ENCODE peak calls at places on chromosomes 1 and 21, in six cellular contexts. K is hepatocyte, D is PC-3, G is GM23248, Q is PC-9, I is MM.1S. H is an unnamed sample.

GRCh38 chr21:29217818-29218252 is 80.9 kb upstream of the BACH1 start:
- DNase-seq in D (peak), G (peak), Q (no peak), K (peak), I (no peak), H (peak)

GRCh38 chr1:151399890-151400235 is 490 bp downstream of the PSMB4 start:
- DNase-seq in I (peak), K (peak), Q (peak), G (peak), D (no peak), H (no peak)

GRCh38 chr1:28535180-28535579 is 17.7 kb upstream of the TRNAU1AP start:
- DNase-seq in G (no peak), Q (no peak), D (no peak), I (no peak), K (no peak), H (no peak)

GRCh38 chr1:53293123-53293522 is 34.7 kb downstream of the LRP8 start:
- DNase-seq in K (no peak), D (peak), I (no peak), G (peak), Q (no peak), H (no peak)

GRCh38 chr1:72530646-72531045 is 248.3 kb upstream of the NEGR1 start:
- DNase-seq in I (no peak), K (no peak), D (peak), Q (no peak), G (peak), H (no peak)

GRCh38 chr1:226738421-226738994 is 574 bp downstream of the ITPKB start:
- DNase-seq in I (peak), G (peak), Q (peak), D (peak), K (peak), H (no peak)

GRCh38 chr1:3068400-3069361 is at the start of gene PRDM16:
- DNase-seq in G (peak), Q (no peak), K (peak), I (no peak), D (peak), H (no peak)

GRCh38 chr1:30680429-30680828 is 43.0 kb downstream of the MATN1 start:
- DNase-seq in Q (no peak), K (no peak), D (no peak), I (no peak), G (no peak), H (no peak)

GRCh38 chr1:153841463-153841994 is 66.3 kb downstream of the SLC27A3 start:
- DNase-seq in I (no peak), K (no peak), G (peak), D (no peak), Q (no peak), H (no peak)

GRCh38 chr1:181112071-181112929 is 23.8 kb downstream of the IER5 start:
- DNase-seq in K (peak), Q (peak), I (no peak), G (peak), D (peak), H (no peak)

GRCh38 chr21:44982558-44983244 is 42.9 kb downstream of the SLX9 start:
- DNase-seq in Q (no peak), G (no peak), D (peak), K (peak), I (no peak), H (no peak)

GRCh38 chr1:179876289-179876715 is 1.3 kb downstream of the TOR1AIP2 start:
- DNase-seq in D (peak), I (no peak), G (peak), Q (peak), K (peak), H (no peak)

GRCh38 chr1:30988045-30988444 is 77.5 kb downstream of the PUM1 start:
- DNase-seq in Q (no peak), G (peak), D (no peak), I (no peak), K (no peak), H (no peak)

GRCh38 chr1:153728305-153729066 is 636 bp downstream of the INTS3 start:
- DNase-seq in I (no peak), K (peak), G (peak), D (peak), Q (peak), H (no peak)

GRCh38 chr1:63797056-63797726 is 23.4 kb downstream of the ROR1 start:
- DNase-seq in D (peak), Q (no peak), G (peak), K (no peak), I (no peak), H (no peak)
- H3K27ac ChIP-seq in D (no peak), Q (no peak), G (peak), K (no peak), I (no peak), H (no peak)

DNA sequence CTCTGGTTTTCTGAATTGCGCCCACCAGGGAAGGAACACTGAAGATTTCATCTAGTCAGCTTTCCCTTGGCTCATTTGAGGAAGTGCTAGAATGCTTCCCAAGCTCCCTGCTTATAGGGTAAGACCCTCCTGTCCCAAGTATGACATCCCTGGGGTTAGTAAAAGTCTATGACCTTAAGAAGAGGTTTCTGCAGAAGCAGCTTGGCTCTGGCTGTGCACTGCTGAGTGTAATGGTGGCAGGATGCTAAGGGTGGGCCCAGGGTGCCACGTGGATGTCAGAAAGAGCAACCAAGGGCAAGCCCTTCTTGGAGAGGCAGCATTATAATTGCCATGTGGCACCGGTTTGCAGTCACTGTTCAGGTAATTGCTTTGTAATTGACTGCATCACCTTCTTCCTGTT is 490.8 kb upstream of the VAMP3 start:
- DNase-seq in D (no peak), K (no peak), I (no peak), G (no peak), Q (no peak), H (no peak)
- TF ChIP-seq EZH2 in D (no peak), K (no peak), I (no peak), G (no peak), Q (no peak), H (no peak)

DNA sequence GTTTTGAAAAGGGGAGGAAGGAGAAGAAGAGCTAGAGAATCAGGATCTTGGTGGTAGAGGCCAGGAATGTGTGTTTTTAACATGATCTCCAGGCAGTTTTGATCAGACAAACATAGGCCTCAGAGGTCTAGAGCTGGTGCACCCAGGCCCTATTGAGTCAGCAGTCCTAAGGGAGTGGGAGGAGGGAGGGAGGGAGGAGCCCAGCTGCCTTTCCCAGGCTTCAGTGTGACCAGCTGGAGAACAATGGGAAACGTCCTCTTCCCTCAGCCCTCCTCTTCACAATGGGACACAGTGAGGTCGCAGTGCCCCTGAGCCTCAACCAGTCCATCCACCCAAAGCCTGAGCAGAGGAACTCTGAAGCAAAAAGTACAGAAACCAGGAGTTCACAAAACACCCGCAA is 37.2 kb downstream of the ELAPOR1 start:
- DNase-seq in K (peak), D (peak), Q (peak), I (no peak), G (peak), H (no peak)
- H3K27ac ChIP-seq in K (peak), D (peak), Q (no peak), I (no peak), G (no peak), H (no peak)

GRCh38 chr1:36300526-36300925 is 5.6 kb upstream of the SH3D21 start:
- DNase-seq in K (no peak), D (peak), I (no peak), G (peak), Q (no peak), H (no peak)

GRCh38 chr1:36297062-36297461 is 9.1 kb upstream of the SH3D21 start:
- DNase-seq in D (peak), G (no peak), Q (no peak), K (no peak), I (no peak), H (no peak)

GRCh38 chr1:36301220-36301619 is 4.9 kb upstream of the SH3D21 start:
- DNase-seq in G (no peak), I (no peak), Q (no peak), K (no peak), D (no peak), H (no peak)

GRCh38 chr1:36295390-36295789 is 10.8 kb upstream of the SH3D21 start:
- DNase-seq in Q (no peak), D (no peak), G (no peak), K (no peak), I (no peak), H (no peak)

GRCh38 chr1:36298640-36299039 is 7.5 kb upstream of the SH3D21 start:
- DNase-seq in D (no peak), Q (no peak), G (no peak), K (no peak), I (no peak), H (no peak)
- TF ChIP-seq EZH2 in D (no peak), Q (no peak), G (no peak), K (no peak), I (no peak), H (no peak)

GRCh38 chr21:33205476-33205875 is 24.3 kb upstream of the IFNAR2 start:
- DNase-seq in G (no peak), D (no peak), K (no peak), I (no peak), Q (no peak), H (no peak)
- H3K27ac ChIP-seq in G (no peak), D (no peak), K (peak), I (no peak), Q (no peak), H (no peak)

DNA sequence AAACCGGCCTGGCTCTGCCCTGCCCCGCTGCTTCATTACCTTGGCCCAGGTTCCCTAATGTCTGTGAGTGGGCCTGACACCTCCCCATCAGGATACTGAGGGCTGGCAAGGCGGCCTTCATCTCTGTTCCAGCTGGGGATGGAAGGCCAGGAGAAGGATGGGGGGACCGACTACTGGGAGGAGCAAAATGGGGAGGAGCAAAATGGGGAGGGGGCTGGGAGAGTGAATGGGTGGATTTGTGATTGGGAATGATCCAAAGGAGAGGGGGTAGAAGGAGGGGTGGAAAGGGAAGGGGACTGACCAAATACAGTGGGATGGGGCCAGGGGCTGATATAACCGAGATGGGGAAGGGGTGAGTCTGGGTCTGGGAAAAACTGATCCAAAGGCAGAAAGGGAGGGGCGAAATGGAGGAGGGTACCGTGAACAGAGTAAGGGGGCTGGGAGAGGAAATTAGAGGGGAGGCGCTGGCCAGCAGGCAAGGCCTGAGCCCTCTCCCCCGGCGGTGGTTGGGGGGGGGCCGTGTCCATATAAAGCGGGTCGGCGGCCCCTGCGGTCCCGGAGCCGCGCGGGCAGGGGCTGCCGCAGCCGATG is at the start of gene FOXE3:
- DNase-seq in G (no peak), K (no peak), Q (no peak), D (no peak), I (no peak), H (no peak)
- TF ChIP-seq EZH2 in G (peak), K (peak), Q (no peak), D (no peak), I (no peak), H (no peak)

DNA sequence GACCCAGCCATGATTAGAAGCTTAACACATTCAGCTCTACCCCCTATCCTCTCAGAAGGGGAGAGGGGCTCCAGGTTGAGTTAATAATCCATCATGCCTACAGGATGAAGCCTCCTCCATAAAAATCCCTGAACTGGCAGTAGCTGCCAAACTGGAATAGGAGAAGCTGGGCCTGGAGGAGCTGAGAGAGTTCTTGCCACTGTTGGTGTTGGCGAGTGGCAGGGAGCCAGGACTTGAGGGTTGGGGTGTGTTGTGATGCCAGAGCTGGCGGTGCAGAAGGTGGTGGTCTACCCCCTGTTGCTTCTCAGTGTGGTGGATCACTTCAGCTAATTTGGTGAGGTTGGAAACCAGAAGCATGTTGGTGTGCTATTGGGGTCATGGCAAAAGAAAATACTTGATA is 36.5 kb downstream of the IVNS1ABP start:
- DNase-seq in G (no peak), K (no peak), D (no peak), Q (no peak), I (no peak), H (no peak)
- H3K27ac ChIP-seq in G (no peak), K (no peak), D (peak), Q (no peak), I (no peak), H (no peak)